ENCODE peak calls at places on chromosomes 11 and 22, in five cellular contexts. M is effector CD4-positive, alpha-beta T cell; Q is stimulated activated CD4-positive, alpha-beta T cell treated with anti-CD3 and anti-CD28 coated beads, Interleukin-2, amount 100 ng/mL, for 48 hours; K is BE2C; F is posterior vena cava. V is an unnamed sample.

GRCh38 chr22:26949193-26949592 is 291.8 kb downstream of the MIAT start:
- DNase-seq in M (no peak), K (no peak), F (no peak), Q (no peak), V (no peak)

GRCh38 chr11:23288001-23288783 is 427.9 kb upstream of the CCDC179 start:
- DNase-seq in F (no peak), Q (no peak), M (no peak), K (no peak), V (no peak)

GRCh38 chr22:22164541-22165272 is 79.9 kb upstream of the VPREB1 start:
- DNase-seq in M (no peak), F (no peak), K (no peak), Q (no peak), V (no peak)

GRCh38 chr11:7536102-7536501 is 22.3 kb downstream of the PPFIBP2 start:
- DNase-seq in F (no peak), K (peak), M (no peak), Q (no peak), V (no peak)

GRCh38 chr11:62269654-62270278 is at the start of gene SCGB2A2:
- DNase-seq in Q (no peak), M (no peak), K (no peak), F (no peak), V (no peak)

GRCh38 chr11:1336836-1337646 is 27.6 kb upstream of the TOLLIP start:
- DNase-seq in F (peak), M (peak), K (no peak), Q (no peak), V (no peak)

GRCh38 chr22:49010901-49011300 is 816.8 kb downstream of the BRD1 start:
- DNase-seq in F (peak), K (no peak), M (no peak), Q (no peak), V (no peak)

GRCh38 chr11:75576445-75577049 is 14.5 kb downstream of the SERPINH1 start:
- DNase-seq in F (peak), M (no peak), Q (no peak), K (no peak), V (no peak)

GRCh38 chr11:77779935-77780334 is 40.6 kb downstream of the RSF1 start:
- DNase-seq in F (no peak), K (no peak), Q (no peak), M (no peak), V (peak)

GRCh38 chr11:36037031-36037430 is 93.2 kb downstream of the LDLRAD3 start:
- DNase-seq in Q (no peak), M (no peak), K (no peak), F (no peak), V (no peak)

GRCh38 chr11:706439-706956 is 467 bp downstream of the EPS8L2 start:
- DNase-seq in M (no peak), Q (no peak), K (no peak), F (no peak), V (no peak)

GRCh38 chr11:110251837-110252236 is 44.6 kb downstream of the RDX start:
- DNase-seq in M (no peak), K (no peak), F (no peak), Q (no peak), V (peak)

GRCh38 chr11:86861810-86862209 is 61.5 kb downstream of the PRSS23 start:
- DNase-seq in K (no peak), M (no peak), Q (no peak), F (no peak), V (no peak)

GRCh38 chr11:134584706-134585445 is 172.8 kb upstream of the B3GAT1 start:
- DNase-seq in Q (no peak), F (no peak), M (no peak), K (no peak), V (no peak)

GRCh38 chr11:626475-627272 is at the start of gene SCT:
- DNase-seq in M (no peak), Q (no peak), F (no peak), K (no peak), V (no peak)

GRCh38 chr11:103624708-103625623 is 411.5 kb upstream of the DDI1 start:
- DNase-seq in F (no peak), K (peak), Q (no peak), M (no peak), V (no peak)

GRCh38 chr11:1089738-1090599 is 15.3 kb downstream of the MUC2 start:
- DNase-seq in K (peak), M (no peak), F (peak), Q (no peak), V (no peak)

GRCh38 chr11:20275987-20276660 is 87.4 kb upstream of the HTATIP2 start:
- DNase-seq in F (no peak), Q (no peak), M (no peak), K (no peak), V (no peak)

GRCh38 chr11:86176165-86176884 is 68.2 kb upstream of the EED start:
- DNase-seq in K (no peak), Q (peak), M (no peak), F (no peak), V (no peak)

GRCh38 chr11:45766469-45766868 is 38.5 kb upstream of the SLC35C1 start:
- DNase-seq in M (no peak), F (no peak), Q (no peak), K (no peak), V (no peak)

GRCh38 chr11:73667906-73668305 is 21.5 kb downstream of the PLEKHB1 start:
- DNase-seq in M (no peak), Q (no peak), F (no peak), K (no peak), V (no peak)

GRCh38 chr22:47051435-47052175 is 289.2 kb downstream of the TBC1D22A start:
- DNase-seq in F (peak), M (no peak), Q (no peak), K (no peak), V (no peak)

GRCh38 chr11:12354750-12355545 is 22.4 kb upstream of the PARVA start:
- DNase-seq in F (no peak), M (no peak), K (no peak), Q (no peak), V (no peak)

GRCh38 chr11:75827562-75827961 is 12.6 kb downstream of the UVRAG start:
- DNase-seq in Q (no peak), M (no peak), K (no peak), F (no peak), V (no peak)

GRCh38 chr11:21588754-21589153 is 604.1 kb upstream of the ANO5 start:
- DNase-seq in F (no peak), Q (no peak), M (no peak), K (peak), V (no peak)

GRCh38 chr22:37848587-37849088 is 581 bp upstream of the EIF3L start:
- DNase-seq in M (no peak), F (no peak), K (no peak), Q (peak), V (no peak)

GRCh38 chr11:124762077-124762623 is at the start of gene ESAM:
- DNase-seq in Q (peak), F (peak), K (no peak), M (peak), V (no peak)

GRCh38 chr11:82703796-82704195 is 29.9 kb downstream of the FAM181B start:
- DNase-seq in F (no peak), M (no peak), K (no peak), Q (no peak), V (no peak)

GRCh38 chr11:132942611-132943324 is 589.5 kb downstream of the OPCML start:
- DNase-seq in F (no peak), Q (no peak), M (no peak), K (no peak), V (no peak)

GRCh38 chr11:86287468-86287796 is 14.6 kb upstream of the HIKESHI start:
- DNase-seq in Q (no peak), M (no peak), K (no peak), F (no peak), V (no peak)

GRCh38 chr22:36881504-36882245 is 20.9 kb downstream of the NCF4 start:
- DNase-seq in Q (no peak), F (no peak), M (no peak), K (no peak), V (no peak)

GRCh38 chr11:74957937-74958629 is 9.0 kb downstream of the SPCS2 start:
- DNase-seq in K (no peak), Q (no peak), F (no peak), M (no peak), V (no peak)

GRCh38 chr11:128523616-128524015 is 63.7 kb downstream of the ETS1 start:
- DNase-seq in M (no peak), F (no peak), K (no peak), Q (no peak), V (no peak)

GRCh38 chr11:109109150-109109549 is 312.8 kb upstream of the C11orf87 start:
- DNase-seq in K (no peak), F (no peak), M (no peak), Q (no peak), V (no peak)

GRCh38 chr11:78886616-78887015 is 312.0 kb upstream of the NARS2 start:
- DNase-seq in M (no peak), F (no peak), Q (no peak), K (no peak), V (no peak)

V was measured in Panc1.